ENCODE peak calls at places on chromosomes 6 and 20, in nine cellular contexts. P, C, W, Z, D, V, Q, L and G are unnamed samples.

GRCh38 chr6:14321992-14322772 is 204.6 kb downstream of the CD83 start:
- DNase-seq in V (peak; percentile 12), D (no peak), P (no peak), Q (no peak), Z (peak; percentile 4), W (no peak), C (no peak), L (no peak), G (no peak)

GRCh38 chr6:167350731-167351655 is 26.1 kb downstream of the TTLL2 start:
- DNase-seq in C (peak; percentile 41), V (peak; percentile 76), D (peak; percentile 61), W (peak; percentile 80), Z (peak; percentile 52), Q (peak; percentile 90), P (peak; percentile 82), L (no peak), G (peak; percentile 28)

GRCh38 chr6:125593746-125594145 is 155.7 kb upstream of the HEY2 start:
- DNase-seq in L (no peak), V (no peak), Z (no peak), D (no peak), W (no peak), C (no peak), P (no peak), Q (no peak), G (no peak)

GRCh38 chr20:1809611-1810510 is 85.3 kb upstream of the SIRPA start:
- DNase-seq in C (no peak), P (no peak), L (no peak), V (no peak), W (no peak), Q (no peak), D (no peak), Z (no peak), G (no peak)

GRCh38 chr20:22814475-22815205 is 220.5 kb upstream of the SSTR4 start:
- DNase-seq in Q (no peak), W (no peak), P (no peak), L (no peak), C (no peak), D (no peak), Z (no peak), V (no peak), G (no peak)

GRCh38 chr20:51884561-51884960 is 82.2 kb upstream of the SALL4 start:
- DNase-seq in V (no peak), C (no peak), W (no peak), D (no peak), L (no peak), Z (no peak), Q (no peak), P (no peak), G (no peak)

GRCh38 chr6:38027685-38028373 is 208.3 kb downstream of the ZFAND3 start:
- DNase-seq in D (no peak), Q (no peak), P (no peak), Z (no peak), W (no peak), L (no peak), C (no peak), V (peak; percentile 6), G (no peak)

GRCh38 chr6:168147205-168147738 is 68.3 kb upstream of the FRMD1 start:
- DNase-seq in Q (no peak), C (no peak), P (no peak), L (no peak), V (no peak), Z (no peak), D (no peak), W (no peak), G (no peak)

GRCh38 chr6:33655155-33655554 is 34.0 kb downstream of the ITPR3 start:
- DNase-seq in P (no peak), C (no peak), Z (no peak), L (no peak), V (no peak), Q (no peak), W (peak; percentile 91), D (no peak), G (no peak)

GRCh38 chr6:26344658-26345057 is 20.3 kb upstream of the BTN3A2 start:
- DNase-seq in C (no peak), L (no peak), Z (no peak), Q (no peak), P (no peak), D (no peak), W (no peak), V (no peak), G (no peak)

GRCh38 chr6:168181316-168181715 is 102.3 kb upstream of the FRMD1 start:
- DNase-seq in L (no peak), W (no peak), V (no peak), C (no peak), D (no peak), P (no peak), Q (no peak), Z (no peak), G (no peak)

GRCh38 chr6:13485923-13486557 is 1.4 kb downstream of the GFOD1 start:
- DNase-seq in V (peak; percentile 83), L (no peak), W (peak; percentile 70), D (no peak), P (no peak), Q (peak; percentile 86), C (peak; percentile 42), Z (no peak), G (no peak)

GRCh38 chr6:121157913-121158312 is 176.4 kb downstream of the TBC1D32 start:
- DNase-seq in P (no peak), D (no peak), C (no peak), L (no peak), W (no peak), Z (no peak), V (no peak), Q (no peak), G (no peak)

GRCh38 chr6:170438861-170439260 is 114.2 kb downstream of the PSMB1 start:
- DNase-seq in L (no peak), Q (peak; percentile 51), Z (no peak), V (no peak), C (no peak), W (no peak), D (no peak), P (no peak), G (no peak)

DNA sequence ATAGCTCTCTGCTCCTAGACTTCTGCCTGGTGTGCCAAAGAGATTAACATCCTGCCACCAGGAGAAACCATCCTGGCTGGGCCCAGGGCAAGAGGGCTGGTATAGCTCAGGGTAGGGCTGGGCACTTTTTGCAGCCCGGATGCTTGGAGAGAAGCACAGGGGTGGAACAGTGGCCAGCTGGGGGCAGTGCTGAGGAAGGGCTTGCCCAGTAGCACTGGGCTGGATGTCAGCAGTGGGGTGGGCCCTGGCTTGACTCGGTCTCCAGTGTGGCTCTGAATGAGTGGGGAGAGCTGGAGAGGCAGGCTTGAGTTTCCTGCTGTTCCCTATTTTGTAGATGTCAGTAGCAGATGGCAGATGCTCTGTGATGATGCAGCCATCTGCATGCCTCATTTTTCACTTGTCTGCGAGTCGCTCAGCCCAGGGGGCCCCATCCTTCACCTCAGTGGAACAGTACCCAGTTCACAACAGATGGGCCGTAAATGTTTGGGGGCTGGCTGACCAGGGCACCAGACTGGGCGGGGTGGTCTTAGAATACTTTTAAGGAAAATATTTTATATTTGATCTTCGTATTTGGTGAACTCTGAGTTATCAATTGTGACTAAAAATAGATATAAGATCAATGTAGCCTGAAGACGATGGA is 56.4 kb upstream of the TULP1 start:
- DNase-seq in L (no peak), Z (no peak), P (peak; percentile 47), C (no peak), W (peak; percentile 30), Q (peak; percentile 84), V (peak; percentile 54), D (no peak), G (peak; percentile 58)
- TF ChIP-seq POLR2AphosphoS5 in L (no peak), Z (no peak), P (peak; percentile 31), C (peak; percentile 37), W (no peak), Q (peak; percentile 78), V (no peak), D (no peak), G (peak; percentile 22)

DNA sequence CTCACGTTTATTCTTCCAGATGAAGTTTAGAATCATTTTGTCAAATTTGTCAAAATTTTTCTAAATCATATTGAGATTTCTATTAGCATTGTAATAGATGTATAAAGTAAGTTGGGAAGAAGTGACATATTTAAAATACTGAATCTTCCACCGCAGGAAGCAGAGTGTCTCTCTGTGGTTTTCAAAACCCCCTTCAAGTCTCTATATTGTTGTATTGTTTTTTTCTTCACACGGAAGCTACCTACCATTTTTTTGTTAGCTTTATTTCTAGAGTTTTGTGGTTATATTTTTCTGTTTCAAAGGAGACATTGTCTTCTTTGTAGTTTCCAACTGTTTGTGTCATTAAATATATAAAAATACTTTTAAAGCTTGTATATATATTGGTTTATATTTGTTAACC is 188.6 kb downstream of the ZDHHC14 start:
- DNase-seq in L (no peak), D (no peak), V (no peak), W (no peak), Z (no peak), P (no peak), C (no peak), Q (no peak), G (no peak)
- TF ChIP-seq POLR2AphosphoS5 in L (no peak), D (no peak), V (no peak), W (no peak), Z (no peak), P (no peak), C (no peak), Q (no peak), G (no peak)

GRCh38 chr20:33667245-33668086 is 723 bp downstream of the ACTL10 start:
- DNase-seq in P (peak; percentile 79), Z (no peak), L (no peak), C (peak; percentile 83), Q (peak; percentile 92), V (no peak), W (peak; percentile 74), D (no peak), G (peak; percentile 69)
- TF ChIP-seq POLR2AphosphoS5 in P (peak; percentile 46), Z (no peak), L (no peak), C (no peak), Q (peak; percentile 71), V (no peak), W (no peak), D (no peak), G (peak; percentile 37)

GRCh38 chr6:30326446-30327231 is at the start of gene TRIM39:
- DNase-seq in W (peak; percentile 91), Z (peak; percentile 59), V (peak; percentile 92), D (no peak), C (peak; percentile 79), Q (peak; percentile 99), L (no peak), P (peak; percentile 88), G (peak; percentile 76)

GRCh38 chr6:30327232-30327746 is 562 bp downstream of the TRIM39 start:
- DNase-seq in C (no peak), Z (no peak), P (no peak), W (no peak), L (no peak), D (no peak), V (no peak), Q (no peak), G (peak; percentile 77)

GRCh38 chr6:30331981-30332380 is 5.3 kb downstream of the TRIM39 start:
- DNase-seq in Q (no peak), L (no peak), W (no peak), P (no peak), V (no peak), Z (no peak), C (no peak), D (no peak), G (no peak)

GRCh38 chr6:30325873-30326445 is 768 bp upstream of the TRIM39 start:
- DNase-seq in D (peak; percentile 36), Z (peak; percentile 59), P (no peak), L (peak; percentile 44), W (no peak), C (no peak), Q (no peak), V (peak; percentile 78), G (no peak)

DNA sequence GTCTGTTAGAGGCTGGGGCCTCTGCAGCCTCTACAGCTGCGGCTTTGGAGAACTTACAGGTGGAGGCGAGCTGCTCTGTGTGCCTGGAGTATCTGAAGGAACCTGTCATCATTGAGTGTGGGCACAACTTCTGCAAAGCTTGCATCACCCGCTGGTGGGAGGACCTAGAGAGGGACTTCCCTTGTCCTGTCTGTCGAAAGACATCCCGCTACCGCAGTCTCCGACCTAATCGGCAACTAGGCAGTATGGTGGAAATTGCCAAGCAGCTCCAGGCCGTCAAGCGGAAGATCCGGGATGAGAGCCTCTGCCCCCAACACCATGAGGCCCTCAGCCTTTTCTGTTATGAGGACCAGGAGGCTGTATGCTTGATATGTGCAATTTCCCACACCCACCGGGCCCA is 2.6 kb downstream of the TRIM39 start:
- DNase-seq in V (no peak), L (no peak), Q (peak; percentile 90), C (no peak), W (no peak), D (no peak), P (peak; percentile 30), Z (no peak), G (no peak)
- TF ChIP-seq POLR2AphosphoS5 in V (no peak), L (no peak), Q (peak; percentile 31), C (no peak), W (no peak), D (no peak), P (no peak), Z (no peak), G (no peak)